ENCODE peak calls at places on chromosomes 2 and 18, in five cellular contexts. A is left ventricle myocardium inferior, E is omental fat pad, C is transverse colon, U is hepatocyte. O is an unnamed sample.
A peak's percentile ranks its signal among the peaks of the same experiment; 100 is the strongest.

GRCh38 chr2:16948073-16948472 is 282.4 kb upstream of the CYRIA start:
- DNase-seq in C (no peak), A (no peak), E (no peak), U (no peak), O (no peak)

GRCh38 chr2:17317439-17317976 is 200.7 kb downstream of the RAD51AP2 start:
- DNase-seq in C (no peak), U (no peak), E (no peak), A (no peak), O (no peak)

GRCh38 chr2:232997749-232998665 is 15.0 kb downstream of the NGEF start:
- DNase-seq in U (no peak), A (no peak), C (no peak), E (no peak), O (peak; percentile 77)

GRCh38 chr18:34251919-34252318 is 27.2 kb upstream of the NOL4 start:
- DNase-seq in A (no peak), E (no peak), U (no peak), C (no peak), O (no peak)

GRCh38 chr2:27831279-27832050 is 58.7 kb downstream of the RBKS start:
- DNase-seq in E (no peak), U (no peak), C (no peak), A (no peak), O (no peak)

GRCh38 chr2:188091235-188091634 is 200.4 kb upstream of the GULP1 start:
- DNase-seq in C (no peak), U (no peak), E (no peak), A (no peak), O (no peak)

GRCh38 chr2:8543065-8543411 is 138.8 kb upstream of the ID2 start:
- DNase-seq in A (peak; percentile 15), E (no peak), C (no peak), U (no peak), O (no peak)

GRCh38 chr2:73112026-73112912 is 479 bp downstream of the RAB11FIP5 start:
- DNase-seq in C (peak; percentile 29), U (peak; percentile 73), A (peak; percentile 28), E (no peak), O (no peak)

GRCh38 chr2:151410485-151410833 is 757 bp downstream of the RIF1 start:
- DNase-seq in C (no peak), E (no peak), U (peak; percentile 50), A (peak; percentile 24), O (no peak)

GRCh38 chr2:191478754-191479679 is 198.9 kb upstream of the NABP1 start:
- DNase-seq in E (no peak), A (peak; percentile 51), U (peak; percentile 68), C (peak; percentile 35), O (no peak)

GRCh38 chr2:176692518-176692917 is 423.3 kb downstream of the MTX2 start:
- DNase-seq in U (no peak), A (no peak), E (no peak), C (no peak), O (no peak)

GRCh38 chr2:119195001-119195400 is 28.6 kb upstream of the STEAP3 start:
- DNase-seq in U (no peak), A (no peak), C (no peak), E (no peak), O (no peak)

GRCh38 chr18:50268022-50268747 is 1.9 kb upstream of the CFAP53 start:
- DNase-seq in C (peak; percentile 89), U (peak; percentile 83), A (peak; percentile 89), E (peak; percentile 67), O (no peak)

GRCh38 chr2:52144588-52144987 is 1112.7 kb upstream of the NRXN1 start:
- DNase-seq in E (no peak), A (no peak), C (no peak), U (no peak), O (no peak)

GRCh38 chr2:105840933-105841332 is 96.2 kb downstream of the NCK2 start:
- DNase-seq in E (no peak), C (no peak), U (no peak), A (no peak), O (no peak)

GRCh38 chr2:105836840-105837692 is 92.4 kb downstream of the NCK2 start:
- DNase-seq in E (no peak), U (no peak), C (no peak), A (no peak), O (no peak)

GRCh38 chr2:105842555-105842954 is 97.8 kb downstream of the NCK2 start:
- DNase-seq in A (no peak), C (no peak), E (no peak), U (no peak), O (no peak)

GRCh38 chr2:105841551-105841950 is 96.8 kb downstream of the NCK2 start:
- DNase-seq in C (no peak), U (no peak), E (no peak), A (no peak), O (no peak)

DNA sequence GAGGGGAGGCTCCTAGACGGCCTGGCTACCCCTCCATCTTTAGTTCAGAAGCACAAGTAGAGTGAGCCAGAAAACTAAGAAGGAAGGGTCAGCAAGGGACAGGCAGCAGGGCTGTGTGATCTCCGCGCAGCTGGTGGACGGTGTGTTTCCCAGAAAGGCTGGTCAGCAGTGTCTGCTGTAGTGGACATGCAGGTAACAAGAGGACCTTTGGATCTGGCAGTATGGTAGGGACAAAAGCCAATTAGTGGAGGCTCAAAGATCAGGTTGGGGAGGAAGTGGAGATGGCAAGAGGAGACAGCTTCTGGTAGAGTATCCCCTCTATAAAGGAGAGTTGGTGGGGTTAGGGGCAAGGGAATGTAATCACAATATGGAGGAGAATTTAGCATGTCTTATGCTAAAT is 95.1 kb downstream of the NCK2 start:
- DNase-seq in C (no peak), U (no peak), A (no peak), E (no peak), O (no peak)
- TF ChIP-seq CTCF in C (no peak), U (no peak), A (no peak), E (no peak), O (no peak)

GRCh38 chr2:207897541-207898353 is 127.6 kb downstream of the PLEKHM3 start:
- DNase-seq in C (no peak), E (no peak), U (no peak), A (no peak), O (no peak)

GRCh38 chr2:207898354-207898695 is 127.0 kb downstream of the PLEKHM3 start:
- DNase-seq in A (no peak), E (no peak), C (no peak), U (no peak), O (no peak)

GRCh38 chr2:207892676-207893402 is 123.1 kb upstream of the FZD5 start:
- DNase-seq in C (no peak), U (no peak), A (no peak), E (no peak), O (no peak)

GRCh38 chr2:207896525-207897295 is 127.0 kb upstream of the FZD5 start:
- DNase-seq in E (no peak), C (peak; percentile 30), U (no peak), A (no peak), O (no peak)

DNA sequence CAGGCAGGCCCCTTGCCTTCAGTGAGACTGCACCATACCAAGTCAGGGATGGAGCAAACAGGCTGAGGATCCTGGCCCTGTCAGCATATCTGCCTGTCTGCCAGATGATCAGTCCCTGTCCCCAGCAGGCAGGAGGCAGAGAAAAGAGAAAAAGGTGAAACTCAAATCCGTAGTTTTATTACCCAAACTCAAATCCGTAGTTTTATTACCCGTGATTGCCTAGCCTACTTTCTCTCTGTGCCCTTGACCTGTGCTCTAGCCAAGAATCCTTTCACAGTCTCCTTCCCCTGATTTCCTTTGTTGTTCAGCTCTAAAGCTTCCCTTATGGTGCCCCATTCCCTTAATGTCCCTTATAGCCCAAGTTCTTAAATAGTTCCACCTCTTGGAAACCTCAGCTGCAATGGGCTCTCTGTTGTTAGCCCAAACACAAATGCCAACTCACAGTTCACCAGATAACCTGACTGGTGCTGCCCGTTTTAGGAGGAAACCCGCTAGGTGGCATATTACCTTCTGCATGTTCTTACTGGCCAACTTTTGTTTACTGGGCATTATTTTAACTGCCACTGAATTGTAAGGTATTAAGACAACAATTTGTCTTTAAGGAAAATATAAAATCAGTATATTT is 125.6 kb upstream of the FZD5 start:
- DNase-seq in C (peak; percentile 23), A (no peak), E (no peak), U (no peak), O (no peak)
- TF ChIP-seq CTCF in C (no peak), A (no peak), E (no peak), U (no peak), O (no peak)

DNA sequence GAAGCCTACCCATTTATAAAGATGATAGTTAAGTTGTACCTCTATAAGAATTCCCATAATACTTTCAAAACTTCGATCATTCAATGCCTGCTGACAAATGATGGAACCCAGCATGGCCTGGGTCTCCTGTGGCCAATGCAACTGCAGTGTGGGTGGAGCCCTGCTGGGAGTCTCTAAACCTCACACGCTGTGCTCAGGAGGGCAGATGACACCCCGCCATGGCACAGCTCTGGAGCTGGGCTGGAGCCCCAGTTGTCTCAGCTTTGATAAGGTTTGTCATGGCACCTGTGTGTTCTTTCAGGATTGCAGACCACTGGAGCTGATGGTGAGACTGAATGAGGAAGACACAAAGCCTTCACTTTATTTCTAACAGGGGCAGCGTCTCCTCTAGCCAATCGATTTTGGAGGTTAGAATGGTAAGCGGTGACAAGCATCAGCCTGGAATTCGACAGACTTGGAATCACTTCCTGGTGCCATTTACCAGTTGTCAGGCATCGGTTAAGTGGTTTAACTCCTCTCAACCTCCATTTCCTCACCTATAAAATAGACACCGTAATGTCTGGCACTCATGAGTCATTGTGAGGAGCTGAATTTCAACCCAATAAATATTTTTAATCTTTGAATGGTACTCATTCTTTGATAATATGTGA is 383.6 kb upstream of the SALL3 start:
- DNase-seq in U (no peak), C (no peak), A (no peak), E (no peak), O (peak; percentile 40)
- TF ChIP-seq CTCF in U (no peak), C (no peak), A (no peak), E (no peak), O (no peak)

GRCh38 chr2:43225788-43226557 is 433 bp downstream of the ZFP36L2 start:
- DNase-seq in U (peak; percentile 83), E (peak; percentile 32), A (peak; percentile 75), C (no peak), O (peak; percentile 90)

GRCh38 chr2:43227830-43228280 is 1.4 kb upstream of the ZFP36L2 start:
- DNase-seq in C (no peak), U (no peak), E (no peak), A (no peak), O (no peak)

GRCh38 chr2:43226558-43226954 is at the start of gene ZFP36L2:
- DNase-seq in A (peak; percentile 97), E (peak; percentile 81), C (peak; percentile 97), U (peak; percentile 99), O (peak; percentile 99)

GRCh38 chr2:43228341-43228751 is 1.9 kb upstream of the ZFP36L2 start:
- DNase-seq in C (no peak), U (no peak), E (no peak), A (no peak), O (no peak)

DNA sequence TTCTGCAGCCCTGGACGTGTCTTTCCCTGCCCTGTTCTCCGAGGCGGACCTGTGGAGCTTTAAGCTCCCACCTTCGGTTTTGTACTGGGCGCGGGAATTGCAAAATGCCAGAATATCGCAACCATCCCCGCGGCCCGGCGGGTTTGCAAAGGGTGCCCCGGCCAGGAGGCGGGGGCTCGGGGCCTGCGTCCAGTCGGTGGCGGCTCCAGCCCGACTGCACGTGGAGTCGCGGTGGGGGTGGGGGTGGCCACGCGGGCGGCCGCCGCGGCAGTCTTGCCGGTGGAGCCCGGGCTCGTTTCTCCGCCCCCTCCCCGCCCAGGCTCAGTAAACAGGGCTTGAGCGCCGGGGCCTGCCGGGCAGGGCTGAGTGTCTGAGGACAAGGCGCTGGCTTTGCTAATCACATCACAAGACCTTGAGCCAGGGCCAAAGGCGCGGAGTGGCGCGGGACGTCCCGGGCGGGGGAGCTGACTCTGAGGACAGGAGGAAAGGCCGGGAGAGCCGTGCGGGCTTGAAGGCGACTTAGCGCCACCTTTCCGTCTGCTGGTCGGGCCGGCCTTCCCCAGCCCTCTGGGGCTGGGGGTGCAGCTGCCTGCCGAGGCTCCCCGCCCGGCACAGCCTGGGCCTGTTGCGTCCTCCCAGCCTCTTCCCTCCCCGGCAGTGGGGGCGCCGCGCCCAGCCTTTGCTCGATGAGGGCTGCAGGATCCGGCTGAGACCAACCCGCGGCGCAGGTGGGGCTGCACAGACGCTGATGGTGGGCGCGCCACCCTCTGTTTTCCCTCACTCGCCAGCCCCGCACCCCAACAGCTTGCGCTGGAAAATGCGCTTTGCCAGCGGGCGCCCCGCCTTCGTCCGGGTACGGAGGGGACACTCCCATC is 786 bp upstream of the ZFP36L2 start:
- DNase-seq in C (peak; percentile 96), E (peak; percentile 72), U (peak; percentile 94), A (peak; percentile 95), O (peak; percentile 91)
- TF ChIP-seq CTCF in C (no peak), E (no peak), U (peak; percentile 51), A (peak; percentile 60), O (peak; percentile 58)

O was measured in osteocyte.